ENCODE peak calls at places on chromosome 9, in seven cellular contexts. J is SK-N-SH, G is H1, E is sigmoid colon, H is A549, O is HepG2, Q is transverse colon. S is an unnamed sample.

GRCh38 chr9:99076483-99077171 is 28.3 kb upstream of the TGFBR1 start:
- DNase-seq in J (no peak), G (no peak), E (peak; percentile 48), H (no peak), O (no peak), Q (peak; percentile 26), S (no peak)

GRCh38 chr9:70883056-70883455 is 238.4 kb downstream of the TRPM3 start:
- DNase-seq in J (no peak), G (no peak), E (no peak), H (no peak), O (no peak), Q (no peak), S (no peak)

GRCh38 chr9:136465500-136466154 is 17.2 kb downstream of the SEC16A start:
- DNase-seq in J (no peak), G (no peak), E (no peak), H (no peak), O (no peak), Q (no peak), S (no peak)

GRCh38 chr9:114025196-114025753 is 52.8 kb downstream of the AMBP start:
- DNase-seq in J (no peak), G (peak; percentile 20), E (no peak), H (no peak), O (no peak), Q (no peak), S (no peak)

GRCh38 chr9:116099821-116100220 is 53.8 kb upstream of the PAPPA start:
- DNase-seq in J (no peak), G (no peak), E (no peak), H (no peak), O (no peak), Q (no peak), S (no peak)

GRCh38 chr9:4430492-4431261 is 59.6 kb upstream of the SLC1A1 start:
- DNase-seq in J (no peak), G (no peak), E (no peak), H (no peak), O (no peak), Q (no peak), S (no peak)

GRCh38 chr9:70517926-70518325 is 103.5 kb upstream of the KLF9 start:
- DNase-seq in J (no peak), G (no peak), E (no peak), H (no peak), O (no peak), Q (no peak), S (no peak)

GRCh38 chr9:136746621-136747020 is 1.7 kb downstream of the LCN6 start:
- DNase-seq in J (no peak), G (no peak), E (no peak), H (no peak), O (no peak), Q (no peak), S (no peak)

GRCh38 chr9:17005085-17005484 is 129.8 kb upstream of the CNTLN start:
- DNase-seq in J (no peak), G (no peak), E (peak; percentile 81), H (peak; percentile 36), O (peak; percentile 12), Q (peak; percentile 60), S (peak; percentile 62)

GRCh38 chr9:130104413-130105193 is 50.9 kb downstream of the GPR107 start:
- DNase-seq in J (no peak), G (no peak), E (no peak), H (no peak), O (no peak), Q (no peak), S (no peak)

GRCh38 chr9:134666801-134667200 is 25.2 kb downstream of the COL5A1 start:
- DNase-seq in J (no peak), G (no peak), E (no peak), H (no peak), O (no peak), Q (no peak), S (no peak)

GRCh38 chr9:136599811-136600660 is 54.2 kb upstream of the NOTCH1 start:
- DNase-seq in J (no peak), G (no peak), E (no peak), H (no peak), O (no peak), Q (no peak), S (no peak)

GRCh38 chr9:115192835-115193234 is 74.9 kb upstream of the TNC start:
- DNase-seq in J (no peak), G (no peak), E (no peak), H (no peak), O (no peak), Q (no peak), S (no peak)

GRCh38 chr9:123924727-123925126 is 5.2 kb downstream of the DENND1A start:
- DNase-seq in J (no peak), G (no peak), E (no peak), H (no peak), O (no peak), Q (no peak), S (no peak)

GRCh38 chr9:73911814-73912213 is 585.3 kb upstream of the RORB start:
- DNase-seq in J (no peak), G (no peak), E (no peak), H (no peak), O (no peak), Q (no peak), S (no peak)

DNA sequence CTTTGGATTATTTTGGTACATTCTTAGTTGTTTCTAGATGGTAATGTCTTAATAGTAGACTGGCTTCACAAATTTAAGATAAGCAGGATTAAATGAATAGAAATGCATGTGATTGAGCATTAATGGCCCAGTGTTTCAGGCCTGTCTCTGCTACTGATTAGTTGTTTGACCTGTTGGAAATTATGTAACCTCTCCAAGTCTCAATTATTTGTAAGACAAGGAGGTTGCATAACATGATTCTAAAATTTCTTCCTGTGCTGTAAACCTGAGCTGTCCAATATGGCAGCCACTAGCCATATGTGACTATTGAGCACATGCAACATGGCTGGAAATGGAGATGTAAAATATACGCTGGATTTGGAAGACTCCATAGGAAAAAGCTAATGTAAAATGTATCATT is 97.5 kb downstream of the ALDH1A1 start:
- DNase-seq in J (no peak), G (no peak), E (no peak), H (no peak), O (no peak), Q (no peak), S (no peak)
- TF ChIP-seq EP300 in J (no peak), G (no peak), E (no peak), H (no peak), O (no peak), Q (no peak), S (no peak)

DNA sequence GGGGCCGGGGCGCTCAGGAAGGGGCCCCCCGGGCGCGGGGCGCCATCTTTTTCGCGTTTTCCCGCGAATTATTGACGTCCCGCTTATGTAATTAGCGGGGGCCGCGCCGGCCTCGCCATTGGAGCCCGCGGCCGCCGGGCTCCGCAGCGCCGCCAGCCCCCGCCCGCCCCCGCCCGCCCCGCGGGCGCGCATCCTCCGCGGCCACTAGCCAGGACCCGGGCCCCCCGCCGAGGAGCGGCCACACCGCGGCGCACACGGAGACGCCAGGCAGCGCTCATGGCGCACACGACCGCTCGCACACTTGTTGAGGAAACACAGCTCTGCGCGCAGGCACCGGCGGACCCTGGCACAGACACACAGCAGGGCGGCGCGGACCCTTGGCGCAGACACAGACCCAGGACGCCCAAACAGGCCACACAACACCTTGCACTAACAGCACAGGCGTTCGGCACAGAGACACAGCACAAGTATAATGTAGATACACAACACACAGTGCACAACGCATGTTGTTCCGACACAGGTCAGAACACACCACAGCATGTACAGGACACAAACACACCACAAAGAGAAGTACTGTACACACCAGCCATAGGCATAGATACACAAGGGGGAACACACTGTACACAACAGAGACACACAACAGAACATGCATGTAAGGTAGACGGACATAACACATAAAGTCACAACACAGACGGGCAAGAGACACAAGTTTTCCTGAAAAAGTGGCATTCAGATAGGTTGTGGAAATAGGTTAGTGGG is 467 bp upstream of the PHF19 start:
- DNase-seq in J (peak; percentile 95), G (peak; percentile 69), E (peak; percentile 84), H (peak; percentile 74), O (peak; percentile 54), Q (peak; percentile 68), S (peak; percentile 76)
- TF ChIP-seq CTCF in J (no peak), G (no peak), E (no peak), H (no peak), O (peak; percentile 69), Q (no peak), S (no peak)

GRCh38 chr9:14180942-14181270 is 133.0 kb downstream of the NFIB start:
- DNase-seq in J (no peak), G (no peak), E (no peak), H (no peak), O (no peak), Q (no peak), S (no peak)

GRCh38 chr9:14175778-14176177 is 138.2 kb downstream of the NFIB start:
- DNase-seq in J (no peak), G (no peak), E (no peak), H (no peak), O (no peak), Q (no peak), S (no peak)

GRCh38 chr9:14183001-14183400 is 130.9 kb downstream of the NFIB start:
- DNase-seq in J (no peak), G (no peak), E (no peak), H (no peak), O (no peak), Q (no peak), S (no peak)

GRCh38 chr9:14179449-14179848 is 134.5 kb downstream of the NFIB start:
- DNase-seq in J (no peak), G (no peak), E (no peak), H (no peak), O (peak; percentile 56), Q (peak; percentile 20), S (no peak)

DNA sequence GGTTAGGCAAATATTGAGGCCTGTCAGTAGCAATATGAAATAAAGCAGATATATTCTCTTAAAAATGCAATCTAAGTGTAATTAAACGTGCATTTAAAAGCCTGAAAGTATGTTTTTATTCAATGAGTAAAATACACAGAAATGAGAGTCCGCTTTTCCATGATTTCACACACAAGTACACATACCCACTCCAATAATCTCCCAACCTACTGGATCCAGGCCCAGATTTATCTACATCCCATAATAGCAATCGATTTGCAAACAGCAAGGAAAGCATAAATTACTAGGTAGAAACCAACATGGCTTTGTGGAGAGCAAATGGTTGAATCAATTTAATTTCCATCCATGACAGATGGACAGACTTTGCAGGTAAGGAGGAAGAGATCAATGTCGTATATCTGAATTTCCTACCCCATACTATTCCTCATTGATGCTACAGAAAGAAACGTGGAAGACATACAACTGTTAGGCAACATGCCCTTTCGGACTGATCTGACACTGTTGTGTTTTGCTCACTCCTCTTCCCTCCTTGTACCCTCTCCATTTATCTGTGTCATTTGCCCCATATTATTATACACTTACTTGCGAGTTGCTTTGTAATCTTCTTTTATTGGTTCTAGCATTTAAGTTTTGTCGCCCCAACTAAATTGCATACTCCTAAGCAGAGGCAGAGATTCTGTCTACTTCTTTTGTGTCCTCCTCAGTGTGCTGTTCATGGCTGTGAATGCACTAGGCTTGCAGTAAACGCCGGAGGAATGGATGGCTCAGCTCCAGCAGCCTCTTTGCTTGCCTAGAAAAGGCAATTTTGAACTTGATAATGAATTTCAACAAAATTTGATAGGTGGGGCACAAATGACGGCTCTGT is 133.6 kb downstream of the NFIB start:
- DNase-seq in J (no peak), G (no peak), E (peak; percentile 73), H (no peak), O (no peak), Q (peak; percentile 35), S (peak; percentile 35)
- H3K4me3 ChIP-seq in J (no peak overlapping the region), G (no peak overlapping the region), E (no peak overlapping the region), H (no peak overlapping the region), O (no peak overlapping the region), Q (peak overlapping the region; percentile 3), S (peak overlapping the region; percentile 5)

DNA sequence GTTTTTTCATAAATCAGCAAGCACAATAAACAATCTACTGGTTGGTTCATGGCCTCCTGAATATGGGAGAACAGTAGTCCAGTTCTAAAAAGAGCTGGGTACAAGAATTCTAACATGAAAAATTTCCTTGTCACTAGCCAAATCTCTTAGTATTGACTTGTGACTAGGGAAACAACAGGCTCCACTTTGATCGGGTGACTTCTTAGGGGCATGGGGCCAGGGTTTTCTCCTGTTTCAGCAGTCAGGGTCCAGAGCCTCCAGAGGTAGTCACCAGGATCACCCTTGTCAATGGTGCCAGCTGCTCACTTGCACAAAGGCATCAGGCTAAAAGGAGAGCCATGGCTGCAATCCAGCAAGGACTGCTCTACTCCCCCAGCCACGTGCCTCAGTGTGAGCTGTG is 38.1 kb downstream of the LPAR1 start:
- DNase-seq in J (no peak), G (no peak), E (peak; percentile 72), H (no peak), O (no peak), Q (no peak), S (no peak)
- TF ChIP-seq EP300 in J (no peak), G (no peak), E (no peak), H (no peak), O (no peak), Q (no peak), S (no peak)

S was measured in ovary.